ENCODE peak calls at places on chromosomes 11 and 22, in nine cellular contexts. S, Z, W, R, M, T, G, C and L are unnamed samples.

GRCh38 chr11:32290783-32291182 is 144.6 kb downstream of the WT1 start:
- DNase-seq in S (no peak), Z (no peak), W (no peak), R (no peak), M (no peak), T (no peak), G (no peak), C (no peak), L (no peak)

GRCh38 chr11:118295834-118296454 is 8.6 kb upstream of the CD3E start:
- DNase-seq in S (peak), Z (no peak), W (peak), R (no peak), M (no peak), T (peak), G (peak), C (peak), L (peak)

GRCh38 chr11:70506658-70506970 is 108.3 kb downstream of the CTTN start:
- DNase-seq in S (no peak), Z (no peak), W (no peak), R (no peak), M (peak), T (no peak), G (no peak), C (no peak), L (no peak)

GRCh38 chr11:94139421-94139820 is 10.8 kb downstream of the PANX1 start:
- DNase-seq in S (no peak), Z (no peak), W (no peak), R (no peak), M (no peak), T (no peak), G (no peak), C (peak), L (no peak)

GRCh38 chr11:1553808-1554594 is 18.1 kb downstream of the DUSP8 start:
- DNase-seq in S (no peak), Z (no peak), W (peak), R (no peak), M (no peak), T (no peak), G (no peak), C (no peak), L (peak)

GRCh38 chr22:25845985-25846745 is 104.2 kb downstream of the MYO18B start:
- DNase-seq in S (no peak), Z (no peak), W (no peak), R (no peak), M (no peak), T (no peak), G (peak), C (no peak), L (no peak)

GRCh38 chr11:117792241-117792640 is 4.8 kb downstream of the DSCAML1 start:
- DNase-seq in S (no peak), Z (no peak), W (no peak), R (no peak), M (no peak), T (no peak), G (no peak), C (no peak), L (no peak)

GRCh38 chr22:20479612-20480196 is 15.9 kb downstream of the KLHL22 start:
- DNase-seq in S (no peak), Z (no peak), W (no peak), R (no peak), M (no peak), T (no peak), G (no peak), C (no peak), L (no peak)